ENCODE peak calls at places on chromosomes 16 and 17, in seven cellular contexts. P, I, V, C, B, U and M are unnamed samples.

GRCh38 chr16:67431077-67431804 is at the start of gene HSD11B2:
- DNase-seq in I (peak), B (no peak), V (peak), U (no peak), P (peak), C (peak), M (peak)

GRCh38 chr17:69067274-69068047 is 6.7 kb upstream of the ABCA9 start:
- DNase-seq in P (no peak), V (no peak), B (no peak), C (no peak), I (no peak), U (no peak), M (no peak)

GRCh38 chr16:57372372-57373116 is at the start of gene CX3CL1:
- DNase-seq in P (peak), C (peak), B (no peak), U (no peak), I (peak), V (peak), M (peak)

GRCh38 chr17:27539794-27540193 is 83.5 kb downstream of the KSR1 start:
- DNase-seq in U (no peak), P (no peak), B (no peak), V (no peak), C (no peak), I (no peak), M (no peak)

GRCh38 chr16:48629531-48629930 is 19.6 kb upstream of the N4BP1 start:
- DNase-seq in U (no peak), P (no peak), I (no peak), B (no peak), V (no peak), C (no peak), M (no peak)

GRCh38 chr16:2196162-2196980 is at the start of gene CASKIN1:
- DNase-seq in C (no peak), I (no peak), B (no peak), V (no peak), P (no peak), U (no peak), M (no peak)

GRCh38 chr17:69246726-69247375 is 18.2 kb upstream of the ABCA10 start:
- DNase-seq in I (no peak), C (no peak), B (peak), V (no peak), P (peak), U (peak), M (no peak)

GRCh38 chr17:32928527-32929287 is 754 bp downstream of the TMEM98 start:
- DNase-seq in I (no peak), C (no peak), V (no peak), P (peak), B (no peak), U (no peak), M (no peak)

GRCh38 chr16:1983544-1984346 is at the start of gene GFER:
- DNase-seq in P (peak), B (peak), I (peak), C (peak), V (peak), U (no peak), M (peak)

GRCh38 chr16:4042581-4042980 is 73.7 kb downstream of the ADCY9 start:
- DNase-seq in V (no peak), B (no peak), U (no peak), P (no peak), C (no peak), I (no peak), M (no peak)

GRCh38 chr17:45114117-45114932 is 18.0 kb downstream of the PLCD3 start:
- DNase-seq in V (no peak), B (no peak), I (no peak), P (no peak), U (no peak), C (no peak), M (no peak)

GRCh38 chr17:30340957-30341356 is 7.1 kb upstream of the TMIGD1 start:
- DNase-seq in V (no peak), P (peak), I (no peak), B (no peak), C (no peak), U (no peak), M (no peak)

GRCh38 chr16:82993415-82993814 is 366.6 kb downstream of the CDH13 start:
- DNase-seq in U (no peak), B (no peak), I (no peak), V (no peak), C (no peak), P (no peak), M (no peak)

GRCh38 chr16:31467151-31467550 is 4.8 kb upstream of the TGFB1I1 start:
- DNase-seq in C (no peak), V (no peak), I (peak), P (peak), U (no peak), B (no peak), M (no peak)

GRCh38 chr16:29756654-29757053 is 10.9 kb upstream of the C16orf54 start:
- DNase-seq in C (peak), P (peak), V (no peak), U (no peak), B (no peak), I (no peak), M (no peak)

GRCh38 chr17:12395733-12396354 is 269.8 kb upstream of the MYOCD start:
- DNase-seq in V (peak), I (no peak), U (no peak), P (peak), C (no peak), B (no peak), M (peak)

GRCh38 chr17:17682293-17682736 is 1.1 kb downstream of the RAI1 start:
- DNase-seq in B (no peak), I (peak), V (no peak), P (peak), U (no peak), C (no peak), M (peak)

GRCh38 chr17:77325537-77325825 is 184.7 kb downstream of the SEC14L1 start:
- DNase-seq in U (no peak), P (no peak), C (no peak), B (no peak), V (no peak), I (no peak), M (no peak)
- H3K4me3 ChIP-seq in U (no peak), P (peak), C (no peak), B (peak), V (no peak), I (no peak), M (no peak)

GRCh38 chr17:15341385-15341849 is at the start of gene TEKT3:
- DNase-seq in C (peak), V (peak), U (no peak), I (peak), P (peak), B (no peak), M (peak)
- H3K4me3 ChIP-seq in C (peak), V (peak), U (peak), I (no peak), P (peak), B (peak), M (peak)

GRCh38 chr16:17668411-17668810 is 197.7 kb upstream of the XYLT1 start:
- DNase-seq in B (no peak), P (no peak), U (no peak), I (no peak), V (no peak), C (no peak), M (no peak)
- H3K4me3 ChIP-seq in B (no peak), P (no peak), U (no peak), I (no peak), V (no peak), C (no peak), M (no peak)

GRCh38 chr16:86993426-86994110 is 323.6 kb downstream of the C16orf95 start:
- DNase-seq in U (no peak), C (no peak), I (no peak), P (no peak), B (no peak), V (no peak), M (no peak)

GRCh38 chr16:86994215-86994614 is 323.0 kb downstream of the C16orf95 start:
- DNase-seq in I (no peak), U (no peak), C (no peak), B (no peak), V (no peak), P (no peak), M (no peak)

GRCh38 chr16:86995456-86995855 is 321.7 kb downstream of the C16orf95 start:
- DNase-seq in U (no peak), C (no peak), I (no peak), B (peak), P (no peak), V (no peak), M (no peak)

GRCh38 chr16:86996081-86996480 is 321.1 kb downstream of the C16orf95 start:
- DNase-seq in V (no peak), U (no peak), I (no peak), P (no peak), C (no peak), B (no peak), M (no peak)

GRCh38 chr16:86994651-86995171 is 322.5 kb downstream of the C16orf95 start:
- DNase-seq in P (peak), U (no peak), C (no peak), B (peak), V (no peak), I (no peak), M (no peak)
- H3K4me3 ChIP-seq in P (peak), U (no peak), C (no peak), B (peak), V (no peak), I (no peak), M (no peak)

DNA sequence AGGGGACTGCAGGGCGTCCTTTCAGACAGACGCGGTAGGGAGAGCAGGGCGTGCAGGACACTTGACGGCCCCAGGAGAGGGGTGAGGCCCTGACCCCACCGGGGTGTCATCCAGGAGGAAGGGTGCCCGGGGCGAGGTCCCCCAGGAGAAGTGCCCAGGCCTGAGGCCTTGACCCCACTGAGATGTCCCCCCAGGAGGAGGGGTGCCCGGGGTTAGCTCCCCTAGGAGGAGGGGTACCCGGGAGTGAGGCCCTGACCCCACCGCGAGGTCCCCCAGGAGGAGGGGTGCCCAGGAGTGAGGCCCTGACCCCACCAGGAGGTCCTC is 27.2 kb upstream of the METRNL start:
- DNase-seq in B (no peak), V (no peak), I (no peak), P (no peak), U (no peak), C (no peak), M (no peak)
- H3K4me3 ChIP-seq in B (peak), V (peak), I (peak), P (peak), U (peak), C (peak), M (peak)

GRCh38 chr17:6713918-6714271 is 726 bp upstream of the SLC13A5 start:
- DNase-seq in V (no peak), I (no peak), C (no peak), P (no peak), B (no peak), U (no peak), M (no peak)
- H3K4me3 ChIP-seq in V (no peak), I (no peak), C (no peak), P (peak), B (no peak), U (no peak), M (no peak)

DNA sequence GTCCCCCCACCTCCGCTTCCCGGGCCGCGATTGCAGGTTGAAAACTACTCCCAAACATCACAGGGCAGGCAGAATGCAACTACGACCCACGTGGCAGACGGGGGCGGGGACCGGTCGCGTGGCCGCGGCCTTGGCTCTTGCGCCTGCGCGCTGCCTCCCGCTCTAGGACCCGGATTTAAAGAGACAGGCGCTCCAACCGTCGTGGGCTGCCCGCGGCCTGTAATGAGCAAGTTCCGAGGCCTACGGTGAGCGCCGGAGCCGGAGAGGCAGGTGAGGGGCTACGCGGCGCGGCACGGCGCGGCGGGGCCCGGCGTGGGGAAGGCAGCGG is at the start of gene LIG3:
- DNase-seq in C (peak), B (peak), U (peak), V (peak), P (peak), I (peak), M (peak)
- H3K4me3 ChIP-seq in C (peak), B (peak), U (peak), V (peak), P (peak), I (peak), M (peak)

DNA sequence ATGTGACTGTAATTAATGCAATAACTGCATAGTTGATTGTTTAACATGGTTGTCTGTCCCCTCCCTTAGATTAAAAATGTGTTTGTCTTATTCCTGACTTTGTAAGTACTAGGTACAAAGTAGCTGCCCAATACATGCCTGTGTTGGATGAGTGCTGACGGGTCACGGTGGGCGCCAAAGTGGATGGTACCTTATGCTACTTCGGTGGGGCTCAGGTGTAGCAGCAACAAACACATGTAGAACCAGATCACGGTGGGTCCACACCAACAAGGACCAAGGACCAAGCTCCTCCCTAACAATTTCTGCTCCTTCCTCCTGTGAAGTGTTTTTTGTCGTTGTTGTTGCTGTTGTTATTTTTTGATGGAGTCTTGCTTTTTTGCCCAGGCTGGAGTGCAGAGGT is 46.4 kb upstream of the ZFHX3 start:
- DNase-seq in I (no peak), U (no peak), C (no peak), P (no peak), V (no peak), B (no peak), M (no peak)
- H3K4me3 ChIP-seq in I (no peak), U (no peak), C (no peak), P (no peak), V (no peak), B (no peak), M (no peak)

DNA sequence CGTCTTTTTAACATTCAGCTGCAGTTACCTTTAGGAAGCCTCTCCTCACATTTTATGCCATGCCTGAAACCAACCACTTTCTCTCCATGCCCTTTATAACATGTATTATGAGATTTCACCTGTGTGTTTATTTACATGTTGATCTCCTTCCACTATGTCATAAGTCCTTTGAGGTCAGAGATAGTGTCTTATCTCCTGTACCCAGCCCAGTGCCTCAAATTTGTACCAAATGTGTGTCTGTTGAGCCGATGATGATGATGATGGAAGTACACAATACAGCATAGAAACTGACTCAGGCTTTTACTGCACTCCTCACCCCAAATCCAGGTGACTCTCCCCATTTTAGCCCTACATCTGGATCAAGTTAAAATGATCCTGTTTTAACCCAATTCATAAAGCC is 179.5 kb upstream of the CACNG5 start:
- DNase-seq in I (no peak), V (no peak), U (no peak), P (no peak), C (no peak), B (no peak), M (no peak)
- H3K4me3 ChIP-seq in I (no peak), V (no peak), U (no peak), P (no peak), C (no peak), B (no peak), M (no peak)